ENCODE peak calls at places on chromosomes 16 and 17, in nine cellular contexts. J is neural progenitor cell, Q is GM23248, Y is PC-3, D is MM.1S, N is SK-N-SH, I is HCT116, O is GM23338, L is OCI-LY7. F is an unnamed sample. For H3K4me1, the result is how much of the 10 kb centered on the place peaks cover.

GRCh38 chr16:4217246-4218131 is 24.4 kb downstream of the SRL start:
- DNase-seq in I (no peak), J (peak), N (peak), Q (peak), O (no peak), D (no peak), Y (no peak), L (no peak), F (peak)

GRCh38 chr16:704552-705380 is 835 bp downstream of the FBXL16 start:
- DNase-seq in L (no peak), J (peak), I (no peak), Q (no peak), D (no peak), O (no peak), N (peak), Y (no peak), F (no peak)

GRCh38 chr16:11560701-11561439 is 25.8 kb downstream of the LITAF start:
- DNase-seq in N (peak), D (no peak), O (peak), Q (no peak), I (no peak), Y (no peak), J (peak), L (no peak), F (peak)

GRCh38 chr17:78885956-78886355 is 17.0 kb downstream of the CEP295NL start:
- DNase-seq in Y (peak), J (no peak), O (no peak), N (peak), Q (no peak), I (peak), L (no peak), D (no peak), F (no peak)

GRCh38 chr16:29909398-29909797 is 9.1 kb downstream of the ASPHD1 start:
- DNase-seq in J (no peak), N (no peak), O (no peak), D (no peak), L (no peak), I (no peak), Y (no peak), Q (peak), F (no peak)

GRCh38 chr16:87458424-87458915 is 34.4 kb downstream of the ZCCHC14 start:
- DNase-seq in D (no peak), L (no peak), Y (no peak), N (peak), I (no peak), J (no peak), Q (no peak), O (no peak), F (no peak)

GRCh38 chr17:80921741-80922579 is 69.7 kb upstream of the CHMP6 start:
- DNase-seq in D (no peak), Y (no peak), O (no peak), L (no peak), Q (no peak), J (no peak), I (no peak), N (peak), F (no peak)

GRCh38 chr16:51951668-51952298 is 595.2 kb downstream of the TOX3 start:
- DNase-seq in L (no peak), I (no peak), O (peak), D (no peak), N (no peak), Q (no peak), J (peak), Y (no peak), F (no peak)

GRCh38 chr17:51869387-51869786 is 289.1 kb downstream of the CA10 start:
- DNase-seq in D (peak), Y (peak), J (peak), I (no peak), L (peak), N (no peak), Q (peak), O (peak), F (peak)

GRCh38 chr17:44308320-44308818 is at the start of gene RUNDC3A:
- DNase-seq in J (peak), O (peak), L (peak), N (peak), I (peak), Q (peak), Y (peak), D (peak), F (peak)

GRCh38 chr17:64005734-64006167 is 7.6 kb downstream of the PRR29 start:
- DNase-seq in L (no peak), Q (peak), D (no peak), O (no peak), I (no peak), J (no peak), N (peak), Y (peak), F (no peak)

GRCh38 chr17:65202833-65203571 is 65.8 kb downstream of the RGS9 start:
- DNase-seq in L (no peak), I (no peak), O (no peak), N (no peak), J (no peak), Q (no peak), D (no peak), Y (no peak), F (peak)

GRCh38 chr17:75081611-75082540 is 5.9 kb upstream of the SLC16A5 start:
- DNase-seq in I (no peak), Y (no peak), J (no peak), L (no peak), D (no peak), N (no peak), Q (no peak), O (no peak), F (peak)

GRCh38 chr17:14808425-14808824 is 456.7 kb downstream of the PMP22 start:
- DNase-seq in O (no peak), J (no peak), D (no peak), I (no peak), Q (no peak), Y (no peak), N (no peak), L (no peak), F (no peak)

GRCh38 chr17:20284575-20284974 is 182.8 kb downstream of the LGALS9B start:
- DNase-seq in D (no peak), I (no peak), Y (no peak), L (no peak), N (no peak), J (no peak), Q (no peak), O (no peak), F (no peak)

GRCh38 chr16:2529061-2529931 is 1.9 kb downstream of the CEMP1 start:
- DNase-seq in Q (peak), L (no peak), I (no peak), N (peak), O (peak), D (no peak), J (no peak), Y (peak), F (no peak)
- TF ChIP-seq EZH2phosphoT487 in Q (no peak), L (no peak), I (no peak), N (no peak), O (no peak), D (no peak), J (no peak), Y (no peak), F (no peak)

DNA sequence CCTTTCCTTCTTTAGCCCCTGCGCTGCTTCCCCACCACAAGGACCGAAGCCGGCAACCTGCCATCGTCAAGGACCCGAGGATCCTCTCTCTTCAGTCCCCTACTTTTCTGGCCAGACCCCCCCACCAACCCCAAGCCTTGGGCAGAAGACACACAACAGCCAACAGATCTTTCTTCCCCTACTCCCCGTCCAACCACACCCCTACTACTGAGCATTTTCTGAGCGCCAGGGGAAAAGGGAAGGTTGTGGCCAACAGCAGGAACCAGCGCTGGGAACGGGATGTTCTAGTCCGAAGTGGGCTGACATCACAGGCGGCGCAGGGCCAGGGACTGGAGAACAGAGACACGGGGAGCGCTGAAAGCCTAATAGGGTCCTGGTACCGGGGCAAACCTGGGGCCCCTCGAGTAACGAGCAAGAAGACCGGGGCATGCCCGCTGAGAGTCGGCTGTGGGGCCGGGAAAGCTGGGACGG is 528 bp downstream of the PER1 start:
- DNase-seq in J (peak), O (peak), N (no peak), Y (peak), L (peak), I (no peak), D (no peak), Q (peak), F (peak)
- H3K4me1 ChIP-seq in J (under half), O (under half), N (under half), Y (under half), L (under half), I (half or more), D (under half), Q (under half), F (under half)

DNA sequence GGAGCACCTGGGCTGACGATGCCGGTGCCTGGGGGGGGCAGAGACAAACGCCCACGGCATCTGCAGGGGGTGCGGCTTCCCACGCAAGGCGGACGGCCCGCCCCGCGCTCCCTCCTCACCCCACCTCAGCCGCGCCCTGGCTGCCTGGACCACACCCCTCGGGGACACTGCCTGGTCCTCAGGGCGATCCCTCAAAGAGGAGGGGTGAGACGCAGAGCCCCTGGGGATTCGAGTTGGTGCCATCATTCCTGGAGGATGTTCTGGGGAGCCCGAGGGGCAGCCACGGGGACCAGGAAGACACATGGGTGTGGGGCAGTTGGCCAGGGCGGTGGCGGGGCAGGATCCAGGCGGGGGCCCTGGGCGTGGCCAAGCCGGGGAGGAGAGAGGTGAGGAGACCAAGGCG is 3.9 kb downstream of the IGFALS start:
- DNase-seq in N (no peak), L (no peak), O (no peak), I (no peak), J (no peak), Q (no peak), Y (no peak), D (no peak), F (peak)
- TF ChIP-seq EZH2phosphoT487 in N (no peak), L (no peak), O (no peak), I (no peak), J (no peak), Q (no peak), Y (no peak), D (no peak), F (no peak)

GRCh38 chr16:67561824-67562525 is 351 bp upstream of the CTCF start:
- DNase-seq in Q (peak), I (peak), O (peak), L (peak), N (peak), Y (peak), D (peak), J (peak), F (peak)

GRCh38 chr16:67555795-67556212 is 6.5 kb upstream of the CTCF start:
- DNase-seq in L (peak), Y (peak), N (no peak), O (no peak), Q (peak), I (peak), D (no peak), J (no peak), F (no peak)

GRCh38 chr16:67560827-67561342 is 1.4 kb upstream of the CTCF start:
- DNase-seq in Q (peak), Y (peak), D (no peak), N (no peak), J (no peak), L (no peak), I (no peak), O (no peak), F (no peak)

GRCh38 chr16:67561501-67561823 is 864 bp upstream of the CTCF start:
- DNase-seq in J (no peak), D (no peak), I (no peak), Q (no peak), L (no peak), O (peak), Y (no peak), N (no peak), F (no peak)

DNA sequence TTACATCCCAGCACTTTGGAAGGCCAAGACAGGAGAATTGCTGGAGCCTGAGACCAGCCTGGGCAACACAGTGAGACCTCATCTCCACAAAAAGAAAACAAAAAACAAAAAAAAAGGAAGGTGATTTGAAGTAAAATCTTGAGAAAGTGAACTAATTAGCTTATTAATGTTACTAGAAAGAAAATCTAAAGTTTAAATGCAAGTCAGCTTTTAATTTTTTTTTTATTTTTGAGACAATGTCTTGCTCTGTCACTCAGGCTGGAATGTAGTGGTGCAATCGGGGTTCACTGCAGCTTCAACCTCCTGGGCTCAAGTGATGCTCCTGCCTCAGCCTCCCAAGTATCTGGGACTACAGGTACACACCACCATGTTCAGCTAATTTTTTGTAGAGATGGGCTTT is 3.5 kb upstream of the CTCF start:
- DNase-seq in O (no peak), J (no peak), L (no peak), Y (no peak), D (no peak), N (no peak), Q (no peak), I (no peak), F (no peak)
- H3K4me1 ChIP-seq in O (under half), J (under half), L (half or more), Y (under half), D (under half), N (under half), Q (under half), I (under half), F (under half)

F was measured in hepatocyte.